ENCODE peak calls at places on chromosomes 4 and X, in four cellular contexts. D is fibroblast of lung, O is K562, H is thyroid gland. F is an unnamed sample.

GRCh38 chr4:61886180-61886579 is 686.1 kb downstream of the ADGRL3 start:
- DNase-seq in D (peak; percentile 0), O (no peak), H (no peak), F (no peak)

GRCh38 chr4:185540040-185540439 is 4.7 kb upstream of the PDLIM3 start:
- DNase-seq in D (no peak), O (no peak), H (no peak), F (no peak)

GRCh38 chr4:107863850-107864371 is 39.2 kb downstream of the SGMS2 start:
- DNase-seq in D (peak; percentile 13), O (peak; percentile 11), H (peak; percentile 76), F (peak; percentile 87)

GRCh38 chr4:122483481-122483880 is 27.0 kb upstream of the IL2 start:
- DNase-seq in D (no peak), O (no peak), H (no peak), F (no peak)

GRCh38 chrX:14095702-14096101 is 66.0 kb upstream of the GEMIN8 start:
- DNase-seq in D (peak; percentile 57), O (peak; percentile 44), H (peak; percentile 28), F (peak; percentile 48)

GRCh38 chr4:180203349-180203748 is 2039.9 kb upstream of the TENM3 start:
- DNase-seq in D (no peak), O (no peak), H (no peak), F (no peak)

GRCh38 chr4:117968606-117969005 is 65.7 kb upstream of the NDST3 start:
- DNase-seq in D (no peak), O (no peak), H (no peak), F (no peak)

GRCh38 chr4:37837446-37837845 is 11.0 kb downstream of the PGM2 start:
- DNase-seq in D (peak; percentile 31), O (no peak), H (no peak), F (peak; percentile 75)

GRCh38 chr4:38310446-38311043 is 350.3 kb downstream of the PTTG2 start:
- DNase-seq in D (no peak), O (no peak), H (no peak), F (no peak)

GRCh38 chrX:68938244-68939004 is 109.6 kb downstream of the EFNB1 start:
- DNase-seq in D (peak; percentile 66), O (no peak), H (no peak), F (no peak)

GRCh38 chr4:96776922-96777510 is 937.1 kb downstream of the PDHA2 start:
- DNase-seq in D (no peak), O (no peak), H (no peak), F (no peak)

GRCh38 chrX:8027876-8028275 is 100.7 kb upstream of the PNPLA4 start:
- DNase-seq in D (no peak), O (no peak), H (no peak), F (no peak)

GRCh38 chr4:658681-659667 is 15.1 kb downstream of the ATP5ME start:
- DNase-seq in D (no peak), O (no peak), H (no peak), F (no peak)

GRCh38 chr4:20248155-20248558 is 3.5 kb upstream of the SLIT2 start:
- DNase-seq in D (peak; percentile 85), O (no peak), H (no peak), F (peak; percentile 57)

GRCh38 chr4:157423526-157424020 is 203.0 kb downstream of the GRIA2 start:
- DNase-seq in D (no peak), O (no peak), H (no peak), F (no peak)

GRCh38 chrX:47574096-47574553 is 8.1 kb upstream of the TIMP1 start:
- DNase-seq in D (no peak), O (no peak), H (no peak), F (no peak)

GRCh38 chr4:89653012-89653411 is 183.9 kb downstream of the SNCA start:
- DNase-seq in D (no peak), O (no peak), H (peak; percentile 18), F (no peak)

GRCh38 chrX:149284616-149285015 is 220.5 kb downstream of the IDS start:
- DNase-seq in D (no peak), O (no peak), H (no peak), F (no peak)

GRCh38 chr4:145218251-145218650 is 37.9 kb upstream of the OTUD4 start:
- DNase-seq in D (no peak), O (no peak), H (no peak), F (no peak)

GRCh38 chrX:74118503-74118902 is 185.5 kb upstream of the ZCCHC13 start:
- DNase-seq in D (no peak), O (no peak), H (no peak), F (peak; percentile 1)

GRCh38 chr4:150007512-150007911 is 70.7 kb upstream of the DCLK2 start:
- DNase-seq in D (no peak), O (no peak), H (no peak), F (peak; percentile 10)

GRCh38 chr4:113131621-113132020 is 82.2 kb downstream of the ANK2 start:
- DNase-seq in D (no peak), O (no peak), H (no peak), F (no peak)

GRCh38 chr4:119300388-119301131 is 21.4 kb downstream of the FABP2 start:
- DNase-seq in D (peak; percentile 91), O (peak; percentile 87), H (peak; percentile 97), F (peak; percentile 96)

GRCh38 chrX:20511792-20512191 is 245.1 kb upstream of the RPS6KA3 start:
- DNase-seq in D (no peak), O (no peak), H (no peak), F (no peak)

GRCh38 chr4:147029296-147029695 is 83.6 kb upstream of the TTC29 start:
- DNase-seq in D (no peak), O (no peak), H (no peak), F (no peak)

GRCh38 chrX:9882669-9883446 is 84.3 kb upstream of the CLDN34 start:
- DNase-seq in D (peak; percentile 58), O (peak; percentile 21), H (peak; percentile 35), F (peak; percentile 13)

GRCh38 chrX:16946971-16947562 is 609 bp downstream of the REPS2 start:
- DNase-seq in D (no peak), O (no peak), H (peak; percentile 5), F (no peak)

GRCh38 chrX:67893931-67894330 is 350.1 kb downstream of the AR start:
- DNase-seq in D (no peak), O (no peak), H (no peak), F (no peak)

GRCh38 chr4:177442623-177443155 is 452 bp upstream of the AGA start:
- DNase-seq in D (no peak), O (no peak), H (peak; percentile 19), F (peak; percentile 23)

GRCh38 chr4:169665039-169665732 is 44.8 kb downstream of the CLCN3 start:
- DNase-seq in D (no peak), O (peak; percentile 66), H (no peak), F (no peak)

GRCh38 chrX:29903365-29903764 is 312.0 kb upstream of the MAGEB2 start:
- DNase-seq in D (peak; percentile 38), O (no peak), H (no peak), F (no peak)

GRCh38 chrX:149717803-149718202 is 5.9 kb downstream of the MAGEA11 start:
- DNase-seq in D (no peak), O (no peak), H (no peak), F (no peak)

GRCh38 chrX:49829016-49829415 is at the start of gene PAGE4:
- DNase-seq in D (no peak), O (peak; percentile 66), H (no peak), F (no peak)

GRCh38 chr4:40576651-40577480 is 52.8 kb downstream of the RBM47 start:
- DNase-seq in D (peak; percentile 84), O (peak; percentile 15), H (peak; percentile 64), F (peak; percentile 99)

GRCh38 chr4:15354358-15354757 is 73.5 kb upstream of the C1QTNF7 start:
- DNase-seq in D (no peak), O (no peak), H (no peak), F (no peak)

GRCh38 chrX:118257781-118258180 is 88.1 kb upstream of the WDR44 start:
- DNase-seq in D (no peak), O (no peak), H (no peak), F (no peak)

DNA sequence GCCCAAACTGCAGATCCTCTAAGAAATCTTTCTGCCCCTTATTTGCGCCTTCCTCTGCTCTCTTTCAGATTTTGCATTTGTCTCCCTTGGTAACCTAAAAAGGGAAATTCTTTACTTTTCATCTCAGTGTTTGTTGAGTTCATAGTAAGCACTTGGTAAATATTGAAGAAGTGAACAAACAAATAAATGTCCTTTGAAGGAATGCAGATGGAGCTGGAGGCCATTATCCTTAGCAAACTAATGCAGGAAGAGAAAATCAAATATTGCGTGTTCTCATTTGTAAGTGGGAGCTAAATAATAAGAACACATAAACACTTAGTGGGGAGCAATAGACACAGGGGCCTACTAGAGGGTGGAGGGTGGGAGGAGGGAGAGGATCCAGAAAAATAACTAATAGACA is 6.8 kb downstream of the CYTL1 start:
- DNase-seq in D (no peak), O (no peak), H (no peak), F (no peak)
- H3K27me3 ChIP-seq in D (peaks cover 10% of the 10 kb centered on the region), O (peaks cover 2% of the 10 kb centered on the region), H (no peaks in the 10 kb centered on the region), F (no peaks in the 10 kb centered on the region)

DNA sequence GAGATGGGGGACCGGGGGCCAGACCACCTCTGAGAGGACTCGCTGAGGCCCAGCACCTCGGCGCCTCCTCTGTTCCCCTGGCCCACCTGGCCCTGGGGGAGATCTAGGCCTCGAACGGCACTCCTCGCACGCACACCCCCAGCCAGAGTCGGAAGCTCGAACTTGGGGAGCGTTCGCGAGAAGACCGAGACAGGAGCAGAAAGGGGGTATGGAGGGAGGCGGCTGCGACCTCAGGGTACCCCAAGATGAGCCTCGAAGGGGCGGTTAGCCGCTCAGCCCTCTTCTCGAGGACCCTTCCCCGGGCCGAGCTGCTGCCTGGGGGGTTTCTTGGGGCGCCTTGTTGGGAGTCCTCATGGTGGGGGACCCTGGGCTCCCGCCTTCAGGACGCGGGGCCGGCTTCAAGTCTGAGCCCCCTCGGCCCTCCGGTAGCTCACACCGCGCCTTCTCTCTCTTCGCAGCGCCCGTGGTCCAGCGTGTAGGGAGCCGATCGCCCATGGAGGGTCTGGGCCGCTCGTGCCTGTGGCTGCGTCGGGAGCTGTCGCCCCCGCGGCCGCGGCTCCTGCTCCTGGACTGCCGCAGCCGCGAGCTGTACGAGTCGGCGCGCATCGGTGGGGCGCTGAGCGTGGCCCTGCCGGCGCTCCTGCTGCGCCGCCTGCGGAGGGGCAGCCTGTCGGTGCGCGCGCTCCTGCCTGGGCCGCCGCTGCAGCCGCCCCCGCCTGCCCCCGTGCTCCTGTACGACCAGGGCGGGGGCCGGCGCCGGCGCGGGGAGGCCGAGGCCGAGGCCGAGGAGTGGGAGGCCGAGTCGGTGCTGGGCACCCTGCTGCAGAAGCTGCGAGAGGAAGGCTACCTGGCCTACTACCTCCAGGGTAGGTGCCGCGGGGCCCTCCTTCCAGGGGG is 706 bp downstream of the DUSP9 start:
- DNase-seq in D (no peak), O (no peak), H (no peak), F (no peak)
- H3K4me3 ChIP-seq in D (no peak overlapping the region), O (peak overlapping the region; percentile 29), H (peak overlapping the region; percentile 12), F (no peak overlapping the region)

GRCh38 chrX:134184936-134185335 is 52.0 kb upstream of the CCDC160 start:
- DNase-seq in D (no peak), O (no peak), H (no peak), F (no peak)
- H3K27me3 ChIP-seq in D (no peaks in the 10 kb centered on the region), O (no peaks in the 10 kb centered on the region), H (peaks cover 3% of the 10 kb centered on the region), F (no peaks in the 10 kb centered on the region)

DNA sequence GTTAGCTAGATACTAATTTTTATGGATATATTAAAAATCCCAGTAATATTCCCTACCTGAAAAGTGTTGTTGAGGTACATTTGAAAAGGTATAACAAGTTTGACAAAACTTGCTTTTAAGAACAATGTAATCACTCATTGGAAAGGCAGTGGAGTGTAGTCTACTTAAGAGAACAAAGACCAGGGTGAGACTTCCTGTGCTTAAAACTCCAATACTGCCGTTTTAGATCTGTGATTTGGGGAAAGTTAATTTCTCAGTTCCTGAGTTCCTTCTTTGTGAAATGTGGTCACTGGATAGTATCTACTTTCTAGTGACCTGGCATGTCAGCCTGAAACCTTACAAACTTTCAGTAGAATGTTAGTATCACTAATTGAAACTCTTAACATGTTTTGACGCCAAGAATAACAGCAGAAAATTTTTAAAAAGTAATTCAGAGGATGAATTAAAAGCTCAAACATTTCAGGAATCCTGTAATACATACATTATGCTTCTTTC is 56.8 kb downstream of the PCDH7 start:
- DNase-seq in D (no peak), O (no peak), H (no peak), F (no peak)
- H3K4me3 ChIP-seq in D (no peak overlapping the region), O (no peak overlapping the region), H (no peak overlapping the region), F (no peak overlapping the region)

F was measured in bronchial epithelial cell.